ENCODE peak calls at places on chromosomes 12 and 14, in nine cellular contexts. Z is CD8-positive, alpha-beta T cell; B is Caco-2; C is neural progenitor cell; H is omental fat pad; P is astrocyte of the cerebellum; M is HCT116; O is GM13976; E is GM13977. G is an unnamed sample.

GRCh38 chr14:89616425-89617141 is 199.6 kb upstream of the FOXN3 start:
- DNase-seq in O (peak), C (no peak), E (peak), B (no peak), H (no peak), P (peak), Z (peak), M (no peak), G (peak)

GRCh38 chr14:80850197-80850814 is 91.2 kb downstream of the CEP128 start:
- DNase-seq in C (peak), O (no peak), P (peak), H (no peak), Z (no peak), E (peak), B (peak), M (peak), G (peak)

GRCh38 chr12:42002563-42002962 is 142.1 kb downstream of the GXYLT1 start:
- DNase-seq in C (no peak), P (no peak), Z (no peak), H (no peak), E (no peak), B (no peak), M (no peak), O (no peak), G (no peak)

GRCh38 chr12:90543841-90544240 is 411.1 kb downstream of the CCER1 start:
- DNase-seq in E (no peak), O (no peak), C (no peak), H (no peak), P (no peak), M (no peak), Z (no peak), B (no peak), G (no peak)

GRCh38 chr14:105898482-105899010 is 372.2 kb downstream of the TMEM121 start:
- DNase-seq in P (no peak), Z (no peak), E (no peak), M (no peak), B (no peak), H (no peak), O (peak), C (no peak), G (no peak)

GRCh38 chr12:98644433-98644711 is 216 bp downstream of the IKBIP start:
- DNase-seq in M (peak), P (no peak), H (no peak), O (peak), Z (no peak), C (no peak), E (peak), B (peak), G (no peak)

GRCh38 chr14:36217027-36217426 is 40.5 kb upstream of the PTCSC3 start:
- DNase-seq in H (no peak), O (no peak), Z (no peak), C (no peak), P (no peak), M (no peak), E (no peak), B (no peak), G (no peak)

GRCh38 chr12:125418902-125419564 is 353.8 kb downstream of the AACS start:
- DNase-seq in Z (no peak), H (no peak), P (no peak), B (no peak), E (peak), C (no peak), M (no peak), O (peak), G (peak)

GRCh38 chr14:33592298-33592697 is 358.6 kb downstream of the EGLN3 start:
- DNase-seq in H (no peak), E (no peak), M (no peak), Z (no peak), P (no peak), O (no peak), C (no peak), B (no peak), G (no peak)

GRCh38 chr12:122336015-122336946 is 70.0 kb upstream of the VPS33A start:
- DNase-seq in Z (no peak), C (peak), O (peak), H (no peak), E (peak), B (peak), M (peak), P (no peak), G (peak)

GRCh38 chr14:77376380-77376770 is 519 bp downstream of the TMED8 start:
- DNase-seq in M (no peak), B (no peak), H (no peak), P (no peak), C (peak), O (peak), E (peak), Z (peak), G (peak)

GRCh38 chr12:53063708-53064612 is 14.1 kb downstream of the TNS2 start:
- DNase-seq in O (no peak), E (no peak), Z (no peak), P (no peak), M (no peak), C (no peak), B (no peak), H (peak), G (no peak)

GRCh38 chr12:78421011-78421410 is 443.6 kb upstream of the SYT1 start:
- DNase-seq in B (no peak), E (no peak), C (no peak), H (no peak), P (peak), O (no peak), M (no peak), Z (no peak), G (no peak)

GRCh38 chr12:104653730-104654328 is 197.1 kb downstream of the CHST11 start:
- DNase-seq in P (no peak), E (peak), H (no peak), B (peak), Z (no peak), O (peak), M (no peak), C (peak), G (peak)

GRCh38 chr14:22797017-22797917 is 18.0 kb downstream of the SLC7A7 start:
- DNase-seq in Z (no peak), H (no peak), E (no peak), M (no peak), C (no peak), O (no peak), P (no peak), B (no peak), G (no peak)

GRCh38 chr12:109773384-109774011 is 59.7 kb downstream of the TRPV4 start:
- DNase-seq in Z (no peak), P (no peak), M (no peak), O (no peak), H (no peak), B (no peak), C (no peak), E (no peak), G (no peak)

GRCh38 chr14:68896132-68896531 is 83.0 kb downstream of the ACTN1 start:
- DNase-seq in O (no peak), H (no peak), B (no peak), Z (no peak), M (no peak), C (no peak), E (no peak), P (no peak), G (no peak)
- TF ChIP-seq CTCF in O (no peak), H (no peak), B (peak), Z (no peak), M (peak), C (peak), E (peak), P (peak), G (no peak)

DNA sequence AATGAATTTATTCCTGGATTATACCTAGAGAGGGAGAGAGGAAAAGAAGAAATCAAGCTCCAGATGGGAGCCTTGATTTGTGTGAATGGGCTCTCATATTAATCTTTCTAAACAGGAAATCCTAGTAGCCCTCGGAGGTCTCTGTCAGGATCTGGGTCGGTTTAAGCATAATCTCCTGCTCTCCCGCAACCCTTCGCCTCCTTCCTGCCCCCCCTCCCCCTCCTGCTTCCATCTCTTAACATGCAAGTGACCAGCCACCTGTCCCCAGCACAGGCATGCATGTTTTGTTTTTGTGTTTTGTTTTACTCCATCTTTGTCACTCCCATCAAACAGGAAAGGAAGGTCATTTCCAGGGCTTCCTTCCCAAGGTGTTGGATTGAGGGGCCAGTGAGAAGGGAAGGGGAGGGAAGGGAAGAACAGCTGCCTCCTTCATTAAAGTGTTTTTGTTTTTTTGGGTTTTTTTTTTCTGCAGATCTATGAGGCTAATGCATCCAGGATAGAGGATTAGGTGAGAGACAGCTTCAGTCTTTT is 4.8 kb upstream of the KCNA5 start:
- DNase-seq in H (no peak), E (no peak), P (no peak), C (no peak), O (no peak), M (no peak), Z (no peak), B (no peak), G (no peak)
- TF ChIP-seq CTCF in H (no peak), E (no peak), P (no peak), C (no peak), O (no peak), M (no peak), Z (no peak), B (no peak), G (no peak)

DNA sequence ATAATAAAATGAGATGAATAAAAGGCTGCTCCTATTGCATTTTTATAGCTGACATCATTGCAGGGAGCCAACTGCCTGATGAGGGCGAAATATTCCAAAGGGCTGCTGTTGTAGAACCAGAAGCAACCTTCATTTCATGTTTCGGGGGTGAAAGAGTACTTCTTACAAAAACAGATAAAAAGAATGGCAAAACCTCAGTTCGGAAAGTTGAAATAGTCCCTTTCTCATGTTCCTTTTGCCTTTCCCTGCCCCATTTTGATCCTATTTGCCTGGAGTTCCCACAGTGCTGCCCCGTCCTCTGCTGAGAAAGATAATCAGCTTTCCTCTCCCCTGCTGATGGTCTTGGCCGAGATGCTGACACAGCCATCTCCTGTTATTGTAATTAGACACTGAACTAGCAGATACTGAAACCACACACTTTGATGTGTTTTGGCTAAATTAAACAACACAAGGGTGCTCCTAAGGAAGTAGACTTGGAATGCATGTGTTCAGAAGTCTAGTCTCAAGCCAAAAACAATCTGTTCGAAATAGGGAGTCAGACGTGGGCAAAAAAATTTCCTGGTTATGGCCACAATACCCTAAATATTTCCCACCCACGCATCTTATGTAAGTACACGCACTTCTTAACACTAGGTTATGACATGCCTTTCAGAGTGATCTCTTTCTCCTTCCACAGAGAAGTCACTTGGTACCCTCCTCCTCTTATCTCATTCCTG is 117.2 kb downstream of the PPM1H start:
- DNase-seq in Z (no peak), H (no peak), P (peak), E (no peak), B (no peak), C (no peak), M (no peak), O (no peak), G (no peak)
- TF ChIP-seq CTCF in Z (no peak), H (no peak), P (peak), E (no peak), B (no peak), C (no peak), M (no peak), O (no peak), G (no peak)

DNA sequence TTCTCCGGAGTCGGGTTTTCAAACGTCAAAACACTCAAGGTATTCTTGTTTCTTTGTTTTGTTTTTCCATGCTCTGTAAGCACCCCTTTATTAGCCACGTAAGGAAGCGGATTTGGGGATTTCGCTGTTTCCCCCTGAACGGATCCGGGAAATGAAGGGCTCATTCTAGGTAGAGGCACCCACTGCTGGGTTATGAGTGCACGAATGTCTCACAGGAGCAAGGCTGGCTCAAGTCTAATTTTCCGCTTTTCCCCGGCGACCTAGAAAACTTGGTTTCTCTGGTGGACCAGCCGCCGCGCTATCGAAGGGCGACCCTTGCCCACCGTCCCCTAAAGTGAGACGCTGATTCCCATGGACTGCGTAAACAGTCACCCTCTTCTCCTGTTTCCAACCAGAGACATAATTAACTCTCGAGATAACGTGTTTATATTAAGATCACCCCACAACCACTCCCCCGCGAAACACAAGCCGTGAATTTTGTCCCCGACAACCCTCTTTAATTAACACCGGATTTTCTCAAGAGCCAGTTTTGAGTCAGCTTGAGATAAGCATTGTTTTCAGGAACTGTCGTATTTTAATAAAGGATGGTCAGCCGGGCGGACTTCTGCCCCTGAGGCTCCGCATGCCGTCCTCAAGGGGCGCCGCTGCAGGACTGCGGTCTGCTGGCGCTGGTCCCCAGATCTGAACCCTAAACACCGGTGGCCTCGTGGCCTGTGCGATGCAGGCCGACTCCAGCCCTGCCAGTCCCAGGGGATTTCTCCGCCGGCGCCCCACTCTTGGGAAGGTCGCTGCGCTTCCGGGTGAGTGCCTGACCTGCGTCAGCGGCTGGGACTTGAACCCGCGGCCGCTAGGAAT is 523 bp upstream of the ABCC9 start:
- DNase-seq in P (no peak), E (no peak), C (peak), M (no peak), B (peak), H (no peak), Z (no peak), O (peak), G (no peak)
- TF ChIP-seq CTCF in P (peak), E (no peak), C (peak), M (no peak), B (peak), H (no peak), Z (no peak), O (no peak), G (no peak)

GRCh38 chr12:30440826-30441602 is 254.7 kb downstream of the IPO8 start:
- DNase-seq in E (no peak), H (no peak), Z (no peak), B (peak), P (no peak), O (no peak), C (peak), M (peak), G (no peak)
- TF ChIP-seq CTCF in E (peak), H (no peak), Z (no peak), B (peak), P (peak), O (no peak), C (peak), M (peak), G (no peak)

GRCh38 chr14:50542941-50543418 is 10.6 kb upstream of the MAP4K5 start:
- DNase-seq in C (peak), Z (no peak), P (no peak), H (no peak), M (peak), O (peak), B (peak), E (peak), G (peak)
- TF ChIP-seq CTCF in C (peak), Z (peak), P (peak), H (no peak), M (peak), O (peak), B (peak), E (peak), G (peak)

GRCh38 chr14:82999802-83000201 is 1466.1 kb upstream of the SEL1L start:
- DNase-seq in E (no peak), M (no peak), P (no peak), H (no peak), Z (no peak), C (peak), O (no peak), B (no peak), G (no peak)
- TF ChIP-seq CTCF in E (peak), M (no peak), P (peak), H (no peak), Z (no peak), C (peak), O (no peak), B (no peak), G (no peak)

GRCh38 chr14:64187331-64187730 is 106.8 kb downstream of the ESR2 start:
- DNase-seq in H (no peak), E (no peak), C (no peak), B (no peak), M (no peak), O (no peak), Z (no peak), P (no peak), G (no peak)
- TF ChIP-seq CTCF in H (no peak), E (no peak), C (no peak), B (no peak), M (no peak), O (no peak), Z (no peak), P (no peak), G (no peak)